ENCODE peak calls at places on chromosomes 12 and 14, in six cellular contexts. N, K, R, Z, I and F are unnamed samples.

GRCh38 chr14:24978862-24979724 is 70.9 kb downstream of the STXBP6 start:
- DNase-seq in Z (no peak), K (no peak), I (no peak), R (no peak), N (no peak), F (no peak)

GRCh38 chr14:81206115-81206514 is 14.6 kb downstream of the GTF2A1 start:
- DNase-seq in Z (peak), K (no peak), I (peak), N (no peak), R (no peak), F (no peak)

GRCh38 chr12:95963104-95963503 is 20.0 kb downstream of the AMDHD1 start:
- DNase-seq in Z (no peak), N (no peak), I (no peak), K (no peak), R (no peak), F (no peak)

GRCh38 chr12:2051700-2052625 is 824 bp upstream of the CACNA1C start:
- DNase-seq in Z (no peak), N (no peak), R (peak), I (no peak), K (peak), F (no peak)

GRCh38 chr12:65667932-65668331 is 156.4 kb upstream of the HMGA2 start:
- DNase-seq in N (no peak), I (peak), K (no peak), R (no peak), Z (no peak), F (no peak)

GRCh38 chr12:7989827-7990491 is 42.6 kb upstream of the FOXJ2 start:
- DNase-seq in N (peak), R (no peak), Z (no peak), K (no peak), I (no peak), F (no peak)

GRCh38 chr14:22500954-22501353 is 88.1 kb downstream of the DAD1 start:
- DNase-seq in I (no peak), R (no peak), K (no peak), N (no peak), Z (no peak), F (no peak)

GRCh38 chr14:100547633-100548294 is 39.5 kb downstream of the BEGAIN start:
- DNase-seq in K (peak), N (peak), Z (peak), I (peak), R (no peak), F (peak)

GRCh38 chr14:94001501-94002396 is 4.6 kb downstream of the CCDC197 start:
- DNase-seq in K (peak), I (peak), Z (peak), N (peak), R (peak), F (peak)

GRCh38 chr14:89424241-89424640 is 7.2 kb upstream of the FOXN3 start:
- DNase-seq in I (no peak), Z (no peak), N (no peak), K (no peak), R (no peak), F (no peak)

GRCh38 chr14:32166029-32166428 is 35.8 kb upstream of the RNU6-7 start:
- DNase-seq in Z (no peak), I (no peak), N (no peak), R (no peak), K (no peak), F (no peak)

GRCh38 chr14:38202444-38203191 is 5.1 kb upstream of the SSTR1 start:
- DNase-seq in N (no peak), I (no peak), Z (no peak), K (no peak), R (no peak), F (no peak)